ENCODE peak calls at places on chromosome 2, in ten cellular contexts. One of them, this sample, is unnamed.

GRCh38 chr2:176997074-176997791 is 215.4 kb upstream of the HNRNPA3 start:
- DNase-seq in AG08396: peak; percentile 35
- DNase-seq in kidney epithelial cell: peak; percentile 39
- DNase-seq in stimulated activated CD8-positive, alpha-beta memory T cell treated with anti-CD3 and anti-CD28 coated beads, Interleukin-15, amount 100 ng/mL, for 4 hours: no peak
- DNase-seq in pancreas: no peak
- DNase-seq in activated naive CD4-positive, alpha-beta T cell treated with Interleukin-2 at 50 U/mL for 16 hours: no peak
- DNase-seq in NCI-H1694: no peak
- DNase-seq in uterus: peak; percentile 31
- DNase-seq in NCI-H1436: no peak
- DNase-seq in esophagus squamous epithelium: no peak
- DNase-seq in this sample: no peak

GRCh38 chr2:142966281-142966680 is 88.8 kb downstream of the KYNU start:
- DNase-seq in AG08396: no peak
- DNase-seq in kidney epithelial cell: no peak
- DNase-seq in stimulated activated CD8-positive, alpha-beta memory T cell treated with anti-CD3 and anti-CD28 coated beads, Interleukin-15, amount 100 ng/mL, for 4 hours: no peak
- DNase-seq in pancreas: no peak
- DNase-seq in activated naive CD4-positive, alpha-beta T cell treated with Interleukin-2 at 50 U/mL for 16 hours: no peak
- DNase-seq in NCI-H1694: no peak
- DNase-seq in uterus: no peak
- DNase-seq in NCI-H1436: no peak
- DNase-seq in esophagus squamous epithelium: no peak
- DNase-seq in this sample: no peak

GRCh38 chr2:127574656-127575055 is 39.2 kb downstream of the MYO7B start:
- DNase-seq in AG08396: no peak
- DNase-seq in kidney epithelial cell: no peak
- DNase-seq in stimulated activated CD8-positive, alpha-beta memory T cell treated with anti-CD3 and anti-CD28 coated beads, Interleukin-15, amount 100 ng/mL, for 4 hours: no peak
- DNase-seq in pancreas: no peak
- DNase-seq in activated naive CD4-positive, alpha-beta T cell treated with Interleukin-2 at 50 U/mL for 16 hours: no peak
- DNase-seq in NCI-H1694: no peak
- DNase-seq in uterus: no peak
- DNase-seq in NCI-H1436: no peak
- DNase-seq in esophagus squamous epithelium: no peak
- DNase-seq in this sample: peak; percentile 20

GRCh38 chr2:48183991-48184390 is 277.7 kb upstream of the FBXO11 start:
- DNase-seq in AG08396: no peak
- DNase-seq in kidney epithelial cell: no peak
- DNase-seq in stimulated activated CD8-positive, alpha-beta memory T cell treated with anti-CD3 and anti-CD28 coated beads, Interleukin-15, amount 100 ng/mL, for 4 hours: no peak
- DNase-seq in pancreas: no peak
- DNase-seq in activated naive CD4-positive, alpha-beta T cell treated with Interleukin-2 at 50 U/mL for 16 hours: no peak
- DNase-seq in NCI-H1694: no peak
- DNase-seq in uterus: no peak
- DNase-seq in NCI-H1436: no peak
- DNase-seq in esophagus squamous epithelium: no peak
- DNase-seq in this sample: no peak

GRCh38 chr2:63780483-63781155 is 61.1 kb upstream of the UGP2 start:
- DNase-seq in AG08396: peak; percentile 18
- DNase-seq in kidney epithelial cell: no peak
- DNase-seq in stimulated activated CD8-positive, alpha-beta memory T cell treated with anti-CD3 and anti-CD28 coated beads, Interleukin-15, amount 100 ng/mL, for 4 hours: no peak
- DNase-seq in pancreas: no peak
- DNase-seq in activated naive CD4-positive, alpha-beta T cell treated with Interleukin-2 at 50 U/mL for 16 hours: no peak
- DNase-seq in NCI-H1694: no peak
- DNase-seq in uterus: no peak
- DNase-seq in NCI-H1436: no peak
- DNase-seq in esophagus squamous epithelium: no peak
- DNase-seq in this sample: no peak

GRCh38 chr2:63569740-63570139 is 18.5 kb downstream of the WDPCP start:
- DNase-seq in AG08396: no peak
- DNase-seq in kidney epithelial cell: no peak
- DNase-seq in stimulated activated CD8-positive, alpha-beta memory T cell treated with anti-CD3 and anti-CD28 coated beads, Interleukin-15, amount 100 ng/mL, for 4 hours: no peak
- DNase-seq in pancreas: no peak
- DNase-seq in activated naive CD4-positive, alpha-beta T cell treated with Interleukin-2 at 50 U/mL for 16 hours: no peak
- DNase-seq in NCI-H1694: no peak
- DNase-seq in uterus: no peak
- DNase-seq in NCI-H1436: no peak
- DNase-seq in esophagus squamous epithelium: no peak
- DNase-seq in this sample: no peak

GRCh38 chr2:96887419-96888081 is 17.7 kb upstream of the SEMA4C start:
- DNase-seq in AG08396: no peak
- DNase-seq in kidney epithelial cell: no peak
- DNase-seq in stimulated activated CD8-positive, alpha-beta memory T cell treated with anti-CD3 and anti-CD28 coated beads, Interleukin-15, amount 100 ng/mL, for 4 hours: no peak
- DNase-seq in pancreas: no peak
- DNase-seq in activated naive CD4-positive, alpha-beta T cell treated with Interleukin-2 at 50 U/mL for 16 hours: no peak
- DNase-seq in NCI-H1694: no peak
- DNase-seq in uterus: peak; percentile 51
- DNase-seq in NCI-H1436: no peak
- DNase-seq in esophagus squamous epithelium: no peak
- DNase-seq in this sample: no peak

GRCh38 chr2:216890138-216890537 is 30.3 kb upstream of the TNP1 start:
- DNase-seq in AG08396: no peak
- DNase-seq in kidney epithelial cell: no peak
- DNase-seq in stimulated activated CD8-positive, alpha-beta memory T cell treated with anti-CD3 and anti-CD28 coated beads, Interleukin-15, amount 100 ng/mL, for 4 hours: no peak
- DNase-seq in pancreas: no peak
- DNase-seq in activated naive CD4-positive, alpha-beta T cell treated with Interleukin-2 at 50 U/mL for 16 hours: no peak
- DNase-seq in NCI-H1694: no peak
- DNase-seq in uterus: no peak
- DNase-seq in NCI-H1436: no peak
- DNase-seq in esophagus squamous epithelium: no peak
- DNase-seq in this sample: no peak

GRCh38 chr2:33512112-33512511 is 35.7 kb downstream of the RASGRP3 start:
- DNase-seq in AG08396: no peak
- DNase-seq in kidney epithelial cell: no peak
- DNase-seq in stimulated activated CD8-positive, alpha-beta memory T cell treated with anti-CD3 and anti-CD28 coated beads, Interleukin-15, amount 100 ng/mL, for 4 hours: no peak
- DNase-seq in pancreas: no peak
- DNase-seq in activated naive CD4-positive, alpha-beta T cell treated with Interleukin-2 at 50 U/mL for 16 hours: no peak
- DNase-seq in NCI-H1694: no peak
- DNase-seq in uterus: no peak
- DNase-seq in NCI-H1436: no peak
- DNase-seq in esophagus squamous epithelium: no peak
- DNase-seq in this sample: no peak

GRCh38 chr2:185456517-185456916 is 282.1 kb upstream of the FSIP2 start:
- DNase-seq in AG08396: no peak
- DNase-seq in kidney epithelial cell: no peak
- DNase-seq in stimulated activated CD8-positive, alpha-beta memory T cell treated with anti-CD3 and anti-CD28 coated beads, Interleukin-15, amount 100 ng/mL, for 4 hours: no peak
- DNase-seq in pancreas: no peak
- DNase-seq in activated naive CD4-positive, alpha-beta T cell treated with Interleukin-2 at 50 U/mL for 16 hours: no peak
- DNase-seq in NCI-H1694: no peak
- DNase-seq in uterus: no peak
- DNase-seq in NCI-H1436: no peak
- DNase-seq in esophagus squamous epithelium: no peak
- DNase-seq in this sample: no peak

GRCh38 chr2:127422631-127423475 is 4.6 kb downstream of the PROC start:
- DNase-seq in AG08396: peak; percentile 40
- DNase-seq in kidney epithelial cell: no peak
- DNase-seq in stimulated activated CD8-positive, alpha-beta memory T cell treated with anti-CD3 and anti-CD28 coated beads, Interleukin-15, amount 100 ng/mL, for 4 hours: no peak
- DNase-seq in pancreas: no peak
- DNase-seq in activated naive CD4-positive, alpha-beta T cell treated with Interleukin-2 at 50 U/mL for 16 hours: peak; percentile 21
- DNase-seq in NCI-H1694: no peak
- DNase-seq in uterus: no peak
- DNase-seq in NCI-H1436: peak; percentile 23
- DNase-seq in esophagus squamous epithelium: no peak
- DNase-seq in this sample: no peak

GRCh38 chr2:42492691-42493467 is 903 bp downstream of the KCNG3 start:
- DNase-seq in AG08396: no peak
- DNase-seq in kidney epithelial cell: no peak
- DNase-seq in stimulated activated CD8-positive, alpha-beta memory T cell treated with anti-CD3 and anti-CD28 coated beads, Interleukin-15, amount 100 ng/mL, for 4 hours: peak; percentile 6
- DNase-seq in pancreas: peak; percentile 44
- DNase-seq in activated naive CD4-positive, alpha-beta T cell treated with Interleukin-2 at 50 U/mL for 16 hours: peak; percentile 24
- DNase-seq in NCI-H1694: peak; percentile 19
- DNase-seq in uterus: no peak
- DNase-seq in NCI-H1436: peak; percentile 52
- DNase-seq in esophagus squamous epithelium: no peak
- DNase-seq in this sample: peak; percentile 61

GRCh38 chr2:227153307-227153706 is 10.7 kb downstream of the COL4A4 start:
- DNase-seq in AG08396: no peak
- DNase-seq in kidney epithelial cell: no peak
- DNase-seq in stimulated activated CD8-positive, alpha-beta memory T cell treated with anti-CD3 and anti-CD28 coated beads, Interleukin-15, amount 100 ng/mL, for 4 hours: no peak
- DNase-seq in pancreas: no peak
- DNase-seq in activated naive CD4-positive, alpha-beta T cell treated with Interleukin-2 at 50 U/mL for 16 hours: no peak
- DNase-seq in NCI-H1694: no peak
- DNase-seq in uterus: no peak
- DNase-seq in NCI-H1436: no peak
- DNase-seq in esophagus squamous epithelium: no peak
- DNase-seq in this sample: no peak

GRCh38 chr2:2325538-2325937 is 5.5 kb downstream of the MYT1L start:
- DNase-seq in AG08396: no peak
- DNase-seq in kidney epithelial cell: no peak
- DNase-seq in stimulated activated CD8-positive, alpha-beta memory T cell treated with anti-CD3 and anti-CD28 coated beads, Interleukin-15, amount 100 ng/mL, for 4 hours: no peak
- DNase-seq in pancreas: no peak
- DNase-seq in activated naive CD4-positive, alpha-beta T cell treated with Interleukin-2 at 50 U/mL for 16 hours: no peak
- DNase-seq in NCI-H1694: peak; percentile 77
- DNase-seq in uterus: no peak
- DNase-seq in NCI-H1436: peak; percentile 35
- DNase-seq in esophagus squamous epithelium: no peak
- DNase-seq in this sample: no peak

GRCh38 chr2:230738391-230738811 is 25.8 kb downstream of the CAB39 start:
- DNase-seq in AG08396: no peak
- DNase-seq in kidney epithelial cell: no peak
- DNase-seq in stimulated activated CD8-positive, alpha-beta memory T cell treated with anti-CD3 and anti-CD28 coated beads, Interleukin-15, amount 100 ng/mL, for 4 hours: no peak
- DNase-seq in pancreas: no peak
- DNase-seq in activated naive CD4-positive, alpha-beta T cell treated with Interleukin-2 at 50 U/mL for 16 hours: no peak
- DNase-seq in NCI-H1694: no peak
- DNase-seq in uterus: no peak
- DNase-seq in NCI-H1436: no peak
- DNase-seq in esophagus squamous epithelium: no peak
- DNase-seq in this sample: no peak

GRCh38 chr2:147294825-147295392 is 549.9 kb upstream of the ACVR2A start:
- DNase-seq in AG08396: no peak
- DNase-seq in kidney epithelial cell: no peak
- DNase-seq in stimulated activated CD8-positive, alpha-beta memory T cell treated with anti-CD3 and anti-CD28 coated beads, Interleukin-15, amount 100 ng/mL, for 4 hours: no peak
- DNase-seq in pancreas: no peak
- DNase-seq in activated naive CD4-positive, alpha-beta T cell treated with Interleukin-2 at 50 U/mL for 16 hours: no peak
- DNase-seq in NCI-H1694: no peak
- DNase-seq in uterus: no peak
- DNase-seq in NCI-H1436: no peak
- DNase-seq in esophagus squamous epithelium: no peak
- DNase-seq in this sample: no peak

GRCh38 chr2:9710311-9710710 is 79.5 kb upstream of the YWHAQ start:
- DNase-seq in AG08396: no peak
- DNase-seq in kidney epithelial cell: no peak
- DNase-seq in stimulated activated CD8-positive, alpha-beta memory T cell treated with anti-CD3 and anti-CD28 coated beads, Interleukin-15, amount 100 ng/mL, for 4 hours: no peak
- DNase-seq in pancreas: no peak
- DNase-seq in activated naive CD4-positive, alpha-beta T cell treated with Interleukin-2 at 50 U/mL for 16 hours: peak; percentile 39
- DNase-seq in NCI-H1694: no peak
- DNase-seq in uterus: no peak
- DNase-seq in NCI-H1436: no peak
- DNase-seq in esophagus squamous epithelium: no peak
- DNase-seq in this sample: no peak